ENCODE peak calls at places on chromosome 16, in five cellular contexts. A, D, R, W and M are unnamed samples.

GRCh38 chr16:85114909-85115567 is 2.8 kb upstream of the CIBAR2 start:
- DNase-seq in D (peak; percentile 95), W (peak; percentile 57), A (peak; percentile 84), R (peak; percentile 78), M (no peak)

GRCh38 chr16:67446968-67447507 is 16.1 kb downstream of the HSD11B2 start:
- DNase-seq in R (no peak), D (no peak), A (no peak), W (no peak), M (no peak)

GRCh38 chr16:72847187-72848044 is 200.5 kb downstream of the ZFHX3 start:
- DNase-seq in D (peak; percentile 65), A (peak; percentile 33), R (no peak), W (peak; percentile 35), M (no peak)

GRCh38 chr16:72203401-72203800 is 31.4 kb upstream of the PMFBP1 start:
- DNase-seq in R (no peak), W (peak; percentile 93), D (peak; percentile 45), A (peak; percentile 54), M (peak; percentile 15)

GRCh38 chr16:29900102-29900887 is at the start of gene ASPHD1:
- DNase-seq in W (peak; percentile 45), A (peak; percentile 95), D (peak; percentile 94), R (peak; percentile 71), M (peak; percentile 35)

GRCh38 chr16:11612110-11612981 is 25.6 kb upstream of the LITAF start:
- DNase-seq in A (no peak), R (no peak), D (peak; percentile 30), W (peak; percentile 77), M (no peak)

GRCh38 chr16:1077877-1078578 is 5.5 kb downstream of the SSTR5 start:
- DNase-seq in D (no peak), R (no peak), W (no peak), A (no peak), M (no peak)

GRCh38 chr16:70577256-70577698 is 53.7 kb downstream of the SF3B3 start:
- DNase-seq in W (no peak), A (peak; percentile 87), D (no peak), R (no peak), M (no peak)

GRCh38 chr16:23673971-23674614 is 4.6 kb upstream of the PLK1 start:
- DNase-seq in R (no peak), A (no peak), W (no peak), D (no peak), M (no peak)

GRCh38 chr16:1188781-1189189 is 35.9 kb downstream of the CACNA1H start:
- DNase-seq in R (peak; percentile 64), W (peak; percentile 11), D (peak; percentile 81), A (peak; percentile 23), M (no peak)

GRCh38 chr16:84050316-84050715 is 7.7 kb upstream of the SLC38A8 start:
- DNase-seq in W (no peak), A (no peak), R (no peak), D (no peak), M (no peak)

GRCh38 chr16:89431158-89431584 is 59.2 kb downstream of the ANKRD11 start:
- DNase-seq in A (peak; percentile 39), W (no peak), R (no peak), D (no peak), M (peak; percentile 71)

GRCh38 chr16:48605518-48606110 is 4.4 kb downstream of the N4BP1 start:
- DNase-seq in R (no peak), W (no peak), A (no peak), D (no peak), M (no peak)

GRCh38 chr16:5928476-5929055 is 831.0 kb upstream of the EEF2KMT start:
- DNase-seq in A (no peak), W (no peak), D (no peak), R (no peak), M (no peak)

GRCh38 chr16:23597003-23597756 is 1.1 kb upstream of the NDUFAB1 start:
- DNase-seq in R (no peak), W (peak; percentile 22), D (peak; percentile 48), A (peak; percentile 30), M (no peak)

GRCh38 chr16:80433617-80434016 is 107.2 kb upstream of the DYNLRB2 start:
- DNase-seq in W (no peak), D (no peak), R (no peak), A (no peak), M (no peak)

GRCh38 chr16:69424053-69424934 is at the start of gene CYB5B:
- DNase-seq in A (peak; percentile 99), W (peak; percentile 98), R (peak; percentile 97), D (peak; percentile 92), M (peak; percentile 98)

GRCh38 chr16:57071840-57072541 is 20.4 kb upstream of the CPNE2 start:
- DNase-seq in W (no peak), A (peak; percentile 45), D (no peak), R (no peak), M (peak; percentile 17)

GRCh38 chr16:1006781-1007180 is 25.2 kb downstream of the SOX8 start:
- DNase-seq in A (no peak), W (no peak), R (no peak), D (no peak), M (no peak)

GRCh38 chr16:51328708-51329107 is 177.6 kb upstream of the SALL1 start:
- DNase-seq in A (no peak), D (no peak), W (no peak), R (no peak), M (no peak)

GRCh38 chr16:53743149-53743566 is 39.2 kb downstream of the FTO start:
- DNase-seq in A (peak; percentile 28), R (no peak), D (no peak), W (peak; percentile 12), M (no peak)

GRCh38 chr16:12149971-12150370 is 173.4 kb downstream of the SNX29 start:
- DNase-seq in A (no peak), R (no peak), W (no peak), D (no peak), M (no peak)

GRCh38 chr16:81695431-81695890 is 83.6 kb upstream of the PLCG2 start:
- DNase-seq in R (no peak), W (no peak), A (no peak), D (no peak), M (no peak)

GRCh38 chr16:88781140-88782077 is 3.6 kb downstream of the PIEZO1 start:
- DNase-seq in A (no peak), D (peak; percentile 83), R (peak; percentile 82), W (peak; percentile 47), M (no peak)